ENCODE peak calls at places on chromosomes 16 and 17, in four cellular contexts. J, X, I and M are unnamed samples.
A peak's percentile ranks its signal among the peaks of the same experiment; 100 is the strongest.

GRCh38 chr16:30996324-30996999 is 11.5 kb downstream of the HSD3B7 start:
- DNase-seq in J (no peak), X (no peak), I (peak; percentile 89), M (no peak)

GRCh38 chr16:4924593-4925378 is 12.2 kb downstream of the PPL start:
- DNase-seq in X (no peak), J (no peak), I (no peak), M (no peak)

GRCh38 chr16:85898521-85899442 is at the start of gene IRF8:
- DNase-seq in I (peak; percentile 34), J (peak; percentile 94), X (peak; percentile 84), M (no peak)

GRCh38 chr17:39969375-39969774 is 6.6 kb downstream of the GSDMA start:
- DNase-seq in X (no peak), J (no peak), I (no peak), M (no peak)

GRCh38 chr16:53837421-53837820 is 133.5 kb downstream of the FTO start:
- DNase-seq in J (no peak), X (no peak), I (no peak), M (no peak)

GRCh38 chr16:65833171-65833871 is 533.2 kb upstream of the CDH5 start:
- DNase-seq in J (no peak), I (no peak), X (no peak), M (no peak)

GRCh38 chr16:180101-180920 is at the start of gene HBQ1:
- DNase-seq in I (peak; percentile 51), X (no peak), J (no peak), M (peak; percentile 93)

GRCh38 chr17:60154616-60155426 is 5.0 kb downstream of the CA4 start:
- DNase-seq in J (no peak), I (no peak), X (no peak), M (no peak)

GRCh38 chr16:4687946-4688673 is 5.3 kb upstream of the NUDT16L1 start:
- DNase-seq in I (no peak), J (no peak), X (no peak), M (no peak)

GRCh38 chr17:56112086-56112485 is 41.2 kb upstream of the ANKFN1 start:
- DNase-seq in X (no peak), I (no peak), J (no peak), M (no peak)

GRCh38 chr17:73215414-73215813 is 22.6 kb downstream of the COG1 start:
- DNase-seq in X (no peak), J (no peak), I (peak; percentile 51), M (no peak)

GRCh38 chr16:569445-570254 is at the start of gene PIGQ:
- DNase-seq in X (peak; percentile 63), J (peak; percentile 95), I (peak; percentile 64), M (peak; percentile 79)

GRCh38 chr16:4366016-4366415 is 5.6 kb upstream of the VASN start:
- DNase-seq in J (no peak), X (no peak), I (no peak), M (no peak)

GRCh38 chr17:3907483-3908216 is 8.6 kb downstream of the P2RX1 start:
- DNase-seq in I (peak; percentile 40), J (no peak), X (no peak), M (no peak)

GRCh38 chr16:22324787-22325597 is 27.8 kb downstream of the POLR3E start:
- DNase-seq in I (no peak), J (no peak), X (peak; percentile 38), M (no peak)

GRCh38 chr17:40485851-40486512 is 15.4 kb downstream of the TNS4 start:
- DNase-seq in J (no peak), I (peak; percentile 99), X (peak; percentile 81), M (no peak)

GRCh38 chr17:31411707-31412285 is 20.3 kb downstream of the RAB11FIP4 start:
- DNase-seq in X (no peak), J (no peak), I (no peak), M (no peak)

GRCh38 chr17:43040655-43041054 is 15.6 kb downstream of the RND2 start:
- DNase-seq in I (no peak), X (no peak), J (no peak), M (no peak)

GRCh38 chr17:45270828-45271418 is 9.0 kb upstream of the SPATA32 start:
- DNase-seq in J (no peak), I (no peak), X (peak; percentile 57), M (peak; percentile 29)

GRCh38 chr17:49450181-49450580 is 35.5 kb upstream of the PHB1 start:
- DNase-seq in I (no peak), J (no peak), X (no peak), M (no peak)

GRCh38 chr16:68921654-68922053 is 78.3 kb downstream of the TANGO6 start:
- DNase-seq in X (no peak), I (peak; percentile 90), J (no peak), M (no peak)

GRCh38 chr17:78378225-78379133 is at the start of gene PGS1:
- DNase-seq in X (peak; percentile 81), J (no peak), I (peak; percentile 81), M (peak; percentile 89)

GRCh38 chr17:77145635-77146632 is 5.2 kb downstream of the SEC14L1 start:
- DNase-seq in X (no peak), I (no peak), J (no peak), M (no peak)

GRCh38 chr17:79579074-79579800 is 31.6 kb downstream of the RBFOX3 start:
- DNase-seq in X (no peak), J (no peak), I (no peak), M (no peak)

GRCh38 chr16:8847623-8848022 is 21.2 kb downstream of the CARHSP1 start:
- DNase-seq in J (peak; percentile 87), X (no peak), I (no peak), M (no peak)

GRCh38 chr16:76583466-76583865 is 306.3 kb downstream of the CNTNAP4 start:
- DNase-seq in J (no peak), I (no peak), X (no peak), M (no peak)

GRCh38 chr16:78970650-78971049 is 629.9 kb downstream of the MAF start:
- DNase-seq in J (no peak), X (no peak), I (no peak), M (no peak)

DNA sequence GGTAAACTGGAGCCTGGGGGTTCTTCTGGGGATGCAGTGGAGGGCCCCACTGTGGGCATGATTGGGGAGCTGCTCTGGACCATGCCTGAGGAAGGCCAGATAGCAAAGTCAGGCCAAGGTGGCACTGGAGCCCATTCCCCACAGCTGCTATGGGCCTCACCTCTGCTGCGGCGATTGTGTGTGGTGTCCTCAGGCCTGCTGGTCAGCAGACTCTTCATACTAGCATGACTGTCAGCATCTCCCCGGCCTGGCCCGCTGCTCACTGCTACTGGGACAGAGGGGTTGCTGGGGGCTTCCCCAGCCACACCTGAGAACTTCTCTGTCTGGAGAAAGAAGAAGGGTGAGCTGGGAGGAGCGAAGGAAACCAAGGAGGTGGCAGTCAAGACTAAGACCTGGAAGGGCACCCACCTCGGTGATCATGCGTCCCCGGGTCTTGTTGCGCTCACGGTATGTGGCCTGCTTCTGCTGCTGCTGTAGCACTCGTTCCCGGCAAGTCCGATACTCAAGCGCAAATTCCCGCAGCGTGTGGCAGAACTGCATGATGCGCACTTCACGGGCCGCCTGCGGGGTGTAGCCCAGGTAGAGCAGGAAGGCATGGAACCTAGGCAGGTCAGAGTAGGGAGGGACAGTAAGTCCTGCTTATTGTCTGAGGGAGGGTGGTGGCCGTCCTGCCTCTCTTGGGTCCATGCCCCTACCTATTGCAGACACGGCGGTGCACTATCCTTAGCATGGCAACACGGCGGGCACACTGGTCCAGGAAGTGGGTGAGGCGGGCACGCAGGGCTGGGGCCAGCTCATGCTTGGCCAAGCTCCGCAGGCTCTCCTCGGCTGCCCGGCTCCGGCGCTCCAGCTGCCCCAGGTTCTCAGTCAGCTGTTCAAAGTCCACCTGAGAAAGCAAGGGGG is 3.2 kb downstream of the TMEM208 start:
- DNase-seq in X (no peak), I (no peak), J (no peak), M (no peak)
- TF ChIP-seq POLR2A in X (no peak), I (no peak), J (no peak), M (no peak)

DNA sequence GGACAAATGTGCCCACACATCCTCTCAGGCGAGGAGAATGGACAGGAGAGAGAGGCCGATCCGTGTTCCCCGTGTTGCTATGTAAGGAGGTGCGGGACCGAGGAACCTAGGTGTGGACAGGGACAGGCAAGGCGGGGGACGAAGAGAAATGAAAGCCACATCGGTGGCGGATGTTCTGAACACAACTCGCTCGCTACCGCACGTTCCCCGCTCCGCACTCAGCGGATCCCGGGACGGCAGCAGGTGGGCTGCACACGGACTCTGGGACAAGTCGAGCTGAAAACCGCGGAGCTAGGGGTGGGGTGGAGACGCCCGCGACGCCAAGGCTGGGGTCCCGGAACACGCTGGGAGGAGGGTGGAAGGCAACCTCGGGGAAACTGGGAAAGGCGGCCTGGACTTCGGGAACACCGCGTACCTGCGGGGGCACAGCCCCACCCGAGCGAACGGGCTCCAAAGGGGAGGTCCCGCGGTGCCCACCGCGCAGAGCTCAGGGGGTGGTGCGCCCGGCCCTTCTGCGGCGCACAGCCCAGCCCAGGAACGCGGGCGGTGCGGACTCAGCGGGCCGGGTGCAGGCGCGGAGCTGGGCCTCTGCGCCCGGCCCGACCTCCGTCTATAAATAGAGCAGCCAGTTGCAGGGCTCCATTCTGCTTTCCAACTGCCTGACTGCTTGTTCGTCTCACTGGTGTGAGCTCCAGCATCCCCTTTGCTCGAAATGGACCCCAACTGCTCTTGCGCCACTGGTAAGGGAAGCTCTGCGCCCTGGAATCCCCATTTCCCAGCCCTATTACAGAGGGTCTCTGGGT is at the start of gene MT1E:
- DNase-seq in I (no peak), X (peak; percentile 71), J (no peak), M (no peak)
- TF ChIP-seq POLR2A in I (no peak), X (no peak), J (peak; percentile 92), M (no peak)

DNA sequence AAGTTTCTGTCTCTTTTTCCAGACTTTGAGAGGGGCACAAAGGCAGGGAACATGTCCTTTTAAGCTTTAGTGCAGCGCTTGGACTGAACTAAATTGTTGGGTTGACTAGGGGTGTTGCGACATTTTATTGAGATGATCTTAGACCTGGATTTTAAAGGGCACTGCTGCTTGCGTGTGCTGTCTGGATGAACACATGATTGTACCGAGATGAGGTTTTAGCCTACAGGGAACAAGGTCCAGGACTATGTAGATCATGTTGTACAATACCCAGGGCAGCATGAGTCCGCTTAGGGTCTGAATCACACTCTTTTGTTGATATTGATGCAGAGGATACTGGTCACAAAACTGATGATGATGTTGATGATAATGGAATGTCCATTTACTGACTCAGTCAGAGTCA is 5.2 kb upstream of the RGS9 start:
- DNase-seq in J (no peak), X (no peak), I (peak; percentile 58), M (no peak)
- TF ChIP-seq POLR2A in J (no peak), X (no peak), I (no peak), M (no peak)

GRCh38 chr17:57410169-57410568 is 153.8 kb downstream of the MSI2 start:
- DNase-seq in X (no peak), J (no peak), I (no peak), M (no peak)
- TF ChIP-seq POLR2A in X (no peak), J (no peak), I (no peak), M (no peak)

GRCh38 chr16:2089676-2090480 is 42.1 kb downstream of the TSC2 start:
- DNase-seq in I (no peak), X (no peak), J (no peak), M (no peak)

GRCh38 chr16:2090481-2090797 is 42.7 kb downstream of the TSC2 start:
- DNase-seq in J (no peak), X (no peak), I (no peak), M (no peak)

GRCh38 chr16:2091722-2092620 is 43.7 kb downstream of the PKD1 start:
- DNase-seq in X (no peak), I (no peak), J (no peak), M (no peak)

GRCh38 chr16:2092866-2093265 is 42.8 kb downstream of the PKD1 start:
- DNase-seq in J (no peak), I (no peak), X (no peak), M (no peak)

GRCh38 chr16:2090819-2091721 is 43.3 kb downstream of the TSC2 start:
- DNase-seq in I (peak; percentile 66), X (no peak), J (no peak), M (peak; percentile 78)
- TF ChIP-seq POLR2A in I (no peak), X (no peak), J (no peak), M (no peak)